ENCODE peak calls at places on chromosome 2, in nine cellular contexts. One of them, this sample, is unnamed.

GRCh38 chr2:17373041-17373440 is 145.2 kb downstream of the RAD51AP2 start:
- DNase-seq in right cardiac atrium: no peak
- DNase-seq in substantia nigra: no peak
- DNase-seq in IMR-90: peak
- DNase-seq in endothelial cell of umbilical vein: no peak
- DNase-seq in transverse colon: no peak
- DNase-seq in Panc1: no peak
- DNase-seq in thoracic aorta: no peak
- DNase-seq in H9: no peak
- DNase-seq in this sample: no peak

GRCh38 chr2:236968101-236968886 is 117.4 kb upstream of the COPS8 start:
- DNase-seq in right cardiac atrium: no peak
- DNase-seq in substantia nigra: no peak
- DNase-seq in IMR-90: no peak
- DNase-seq in endothelial cell of umbilical vein: no peak
- DNase-seq in transverse colon: peak
- DNase-seq in Panc1: no peak
- DNase-seq in thoracic aorta: no peak
- DNase-seq in H9: no peak
- DNase-seq in this sample: no peak

GRCh38 chr2:235639387-235639786 is 145.5 kb downstream of the AGAP1 start:
- DNase-seq in right cardiac atrium: peak
- DNase-seq in substantia nigra: peak
- DNase-seq in IMR-90: peak
- DNase-seq in endothelial cell of umbilical vein: no peak
- DNase-seq in transverse colon: peak
- DNase-seq in Panc1: no peak
- DNase-seq in thoracic aorta: peak
- DNase-seq in H9: no peak
- DNase-seq in this sample: peak

GRCh38 chr2:102593516-102593915 is 25.8 kb upstream of the SLC9A2 start:
- DNase-seq in right cardiac atrium: no peak
- DNase-seq in substantia nigra: no peak
- DNase-seq in IMR-90: no peak
- DNase-seq in endothelial cell of umbilical vein: no peak
- DNase-seq in transverse colon: no peak
- DNase-seq in Panc1: no peak
- DNase-seq in thoracic aorta: no peak
- DNase-seq in H9: no peak
- DNase-seq in this sample: no peak

GRCh38 chr2:38097611-38098350 is 21.8 kb upstream of the CYP1B1 start:
- DNase-seq in right cardiac atrium: no peak
- DNase-seq in substantia nigra: no peak
- DNase-seq in IMR-90: no peak
- DNase-seq in endothelial cell of umbilical vein: no peak
- DNase-seq in transverse colon: no peak
- DNase-seq in Panc1: no peak
- DNase-seq in thoracic aorta: no peak
- DNase-seq in H9: no peak
- DNase-seq in this sample: no peak

GRCh38 chr2:171404258-171404657 is 29.5 kb downstream of the METTL8 start:
- DNase-seq in right cardiac atrium: no peak
- DNase-seq in substantia nigra: no peak
- DNase-seq in IMR-90: peak
- DNase-seq in endothelial cell of umbilical vein: peak
- DNase-seq in transverse colon: no peak
- DNase-seq in Panc1: peak
- DNase-seq in thoracic aorta: no peak
- DNase-seq in H9: no peak
- DNase-seq in this sample: no peak

GRCh38 chr2:36352024-36352398 is 3.6 kb upstream of the CRIM1 start:
- DNase-seq in right cardiac atrium: no peak
- DNase-seq in substantia nigra: no peak
- DNase-seq in IMR-90: peak
- DNase-seq in endothelial cell of umbilical vein: peak
- DNase-seq in transverse colon: no peak
- DNase-seq in Panc1: no peak
- DNase-seq in thoracic aorta: no peak
- DNase-seq in H9: peak
- DNase-seq in this sample: no peak

GRCh38 chr2:8312221-8312620 is 369.6 kb upstream of the ID2 start:
- DNase-seq in right cardiac atrium: no peak
- DNase-seq in substantia nigra: no peak
- DNase-seq in IMR-90: no peak
- DNase-seq in endothelial cell of umbilical vein: no peak
- DNase-seq in transverse colon: no peak
- DNase-seq in Panc1: no peak
- DNase-seq in thoracic aorta: no peak
- DNase-seq in H9: peak
- DNase-seq in this sample: no peak

GRCh38 chr2:18626256-18626668 is 36.9 kb upstream of the NT5C1B start:
- DNase-seq in right cardiac atrium: no peak
- DNase-seq in substantia nigra: no peak
- DNase-seq in IMR-90: peak
- DNase-seq in endothelial cell of umbilical vein: peak
- DNase-seq in transverse colon: no peak
- DNase-seq in Panc1: no peak
- DNase-seq in thoracic aorta: no peak
- DNase-seq in H9: no peak
- DNase-seq in this sample: no peak

GRCh38 chr2:73232471-73233153 is 427 bp downstream of the PRADC1 start:
- DNase-seq in right cardiac atrium: no peak
- DNase-seq in substantia nigra: peak
- DNase-seq in IMR-90: no peak
- DNase-seq in endothelial cell of umbilical vein: peak
- DNase-seq in transverse colon: peak
- DNase-seq in Panc1: no peak
- DNase-seq in thoracic aorta: no peak
- DNase-seq in H9: no peak
- DNase-seq in this sample: no peak

GRCh38 chr2:140248623-140249022 is 1468.4 kb upstream of the NXPH2 start:
- DNase-seq in right cardiac atrium: no peak
- DNase-seq in substantia nigra: no peak
- DNase-seq in IMR-90: no peak
- DNase-seq in endothelial cell of umbilical vein: no peak
- DNase-seq in transverse colon: no peak
- DNase-seq in Panc1: no peak
- DNase-seq in thoracic aorta: no peak
- DNase-seq in H9: no peak
- DNase-seq in this sample: no peak

GRCh38 chr2:149648282-149649030 is 60.9 kb upstream of the MMADHC start:
- DNase-seq in right cardiac atrium: peak
- DNase-seq in substantia nigra: no peak
- DNase-seq in IMR-90: peak
- DNase-seq in endothelial cell of umbilical vein: peak
- DNase-seq in transverse colon: no peak
- DNase-seq in Panc1: peak
- DNase-seq in thoracic aorta: no peak
- DNase-seq in H9: no peak
- DNase-seq in this sample: no peak

GRCh38 chr2:75432761-75433361 is 127.9 kb downstream of the EVA1A start:
- DNase-seq in right cardiac atrium: no peak
- DNase-seq in substantia nigra: no peak
- DNase-seq in IMR-90: peak
- DNase-seq in endothelial cell of umbilical vein: no peak
- DNase-seq in transverse colon: no peak
- DNase-seq in Panc1: no peak
- DNase-seq in thoracic aorta: no peak
- DNase-seq in H9: peak
- DNase-seq in this sample: no peak

GRCh38 chr2:134799936-134800335 is 38.5 kb upstream of the ACMSD start:
- DNase-seq in right cardiac atrium: no peak
- DNase-seq in substantia nigra: no peak
- DNase-seq in IMR-90: no peak
- DNase-seq in endothelial cell of umbilical vein: no peak
- DNase-seq in transverse colon: no peak
- DNase-seq in Panc1: no peak
- DNase-seq in thoracic aorta: no peak
- DNase-seq in H9: no peak
- DNase-seq in this sample: no peak

GRCh38 chr2:235149240-235149641 is 197.4 kb downstream of the SH3BP4 start:
- DNase-seq in right cardiac atrium: no peak
- DNase-seq in substantia nigra: peak
- DNase-seq in IMR-90: no peak
- DNase-seq in endothelial cell of umbilical vein: no peak
- DNase-seq in transverse colon: no peak
- DNase-seq in Panc1: no peak
- DNase-seq in thoracic aorta: no peak
- DNase-seq in H9: no peak
- DNase-seq in this sample: no peak

GRCh38 chr2:9207641-9208301 is 1.2 kb downstream of the ASAP2 start:
- DNase-seq in right cardiac atrium: no peak
- DNase-seq in substantia nigra: no peak
- DNase-seq in IMR-90: no peak
- DNase-seq in endothelial cell of umbilical vein: peak
- DNase-seq in transverse colon: peak
- DNase-seq in Panc1: no peak
- DNase-seq in thoracic aorta: no peak
- DNase-seq in H9: peak
- DNase-seq in this sample: no peak

GRCh38 chr2:218894168-218895157 is 13.8 kb downstream of the WNT10A start:
- DNase-seq in right cardiac atrium: no peak
- DNase-seq in substantia nigra: no peak
- DNase-seq in IMR-90: no peak
- DNase-seq in endothelial cell of umbilical vein: no peak
- DNase-seq in transverse colon: no peak
- DNase-seq in Panc1: no peak
- DNase-seq in thoracic aorta: no peak
- DNase-seq in H9: no peak
- DNase-seq in this sample: no peak

GRCh38 chr2:150572961-150573395 is 85.5 kb upstream of the RND3 start:
- DNase-seq in right cardiac atrium: no peak
- DNase-seq in substantia nigra: no peak
- DNase-seq in IMR-90: no peak
- DNase-seq in endothelial cell of umbilical vein: no peak
- DNase-seq in transverse colon: no peak
- DNase-seq in Panc1: no peak
- DNase-seq in thoracic aorta: no peak
- DNase-seq in H9: no peak
- DNase-seq in this sample: no peak

GRCh38 chr2:175036582-175037018 is 31.4 kb upstream of the CHN1 start:
- DNase-seq in right cardiac atrium: no peak
- DNase-seq in substantia nigra: no peak
- DNase-seq in IMR-90: peak
- DNase-seq in endothelial cell of umbilical vein: peak
- DNase-seq in transverse colon: no peak
- DNase-seq in Panc1: peak
- DNase-seq in thoracic aorta: no peak
- DNase-seq in H9: no peak
- DNase-seq in this sample: no peak

GRCh38 chr2:63008838-63009237 is 41.8 kb upstream of the OTX1 start:
- DNase-seq in right cardiac atrium: no peak
- DNase-seq in substantia nigra: no peak
- DNase-seq in IMR-90: no peak
- DNase-seq in endothelial cell of umbilical vein: no peak
- DNase-seq in transverse colon: no peak
- DNase-seq in Panc1: no peak
- DNase-seq in thoracic aorta: no peak
- DNase-seq in H9: no peak
- DNase-seq in this sample: no peak
- H3K27ac ChIP-seq in right cardiac atrium: no peak
- H3K27ac ChIP-seq in substantia nigra: no peak
- H3K27ac ChIP-seq in IMR-90: no peak
- H3K27ac ChIP-seq in endothelial cell of umbilical vein: no peak
- H3K27ac ChIP-seq in transverse colon: no peak
- H3K27ac ChIP-seq in Panc1: no peak
- H3K27ac ChIP-seq in thoracic aorta: no peak
- H3K27ac ChIP-seq in H9: no peak
- H3K27ac ChIP-seq in this sample: no peak

DNA sequence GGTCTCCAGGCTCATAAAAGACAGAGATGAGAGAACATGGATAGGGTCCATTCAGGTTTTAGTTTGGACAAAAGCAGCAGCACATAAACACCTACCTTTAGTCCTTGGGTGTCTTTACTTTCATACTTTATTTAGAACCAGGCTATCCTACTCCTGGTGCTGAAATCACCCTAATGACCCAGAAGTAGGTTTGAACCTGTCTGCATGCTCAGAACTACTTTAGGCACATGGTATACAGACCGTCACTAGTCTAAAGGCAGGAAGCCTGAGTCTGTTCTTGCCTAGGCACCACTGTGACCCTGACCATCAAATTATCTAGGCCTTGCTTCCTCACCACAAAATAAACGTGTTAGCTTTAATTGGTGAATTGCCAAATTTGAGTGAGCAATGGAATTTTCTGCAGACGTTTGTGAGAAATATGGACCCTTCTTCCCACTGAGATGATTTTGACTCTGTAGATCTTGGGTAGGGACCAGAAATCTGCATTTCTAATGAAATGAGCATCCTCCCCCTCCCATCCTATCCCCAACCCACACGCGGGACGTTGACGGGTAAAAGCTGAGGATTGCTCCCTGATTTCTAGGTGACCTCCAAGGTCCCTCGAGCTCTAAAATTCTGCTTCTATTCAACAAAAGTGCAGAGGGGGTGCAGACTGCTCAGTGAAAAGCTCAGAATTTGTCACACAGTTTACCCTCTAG is 75.1 kb downstream of the PLEKHM3 start:
- DNase-seq in right cardiac atrium: no peak
- DNase-seq in substantia nigra: no peak
- DNase-seq in IMR-90: no peak
- DNase-seq in endothelial cell of umbilical vein: peak
- DNase-seq in transverse colon: no peak
- DNase-seq in Panc1: no peak
- DNase-seq in thoracic aorta: no peak
- DNase-seq in H9: no peak
- DNase-seq in this sample: no peak
- H3K27ac ChIP-seq in right cardiac atrium: no peak
- H3K27ac ChIP-seq in substantia nigra: no peak
- H3K27ac ChIP-seq in IMR-90: no peak
- H3K27ac ChIP-seq in endothelial cell of umbilical vein: no peak
- H3K27ac ChIP-seq in transverse colon: no peak
- H3K27ac ChIP-seq in Panc1: no peak
- H3K27ac ChIP-seq in thoracic aorta: no peak
- H3K27ac ChIP-seq in H9: peak
- H3K27ac ChIP-seq in this sample: no peak

GRCh38 chr2:120470041-120470716 is 124.2 kb downstream of the INHBB start:
- DNase-seq in right cardiac atrium: peak
- DNase-seq in substantia nigra: no peak
- DNase-seq in IMR-90: peak
- DNase-seq in endothelial cell of umbilical vein: peak
- DNase-seq in transverse colon: peak
- DNase-seq in Panc1: no peak
- DNase-seq in thoracic aorta: peak
- DNase-seq in H9: no peak
- DNase-seq in this sample: no peak
- H3K27ac ChIP-seq in right cardiac atrium: peak
- H3K27ac ChIP-seq in substantia nigra: no peak
- H3K27ac ChIP-seq in IMR-90: peak
- H3K27ac ChIP-seq in endothelial cell of umbilical vein: no peak
- H3K27ac ChIP-seq in transverse colon: peak
- H3K27ac ChIP-seq in Panc1: no peak
- H3K27ac ChIP-seq in thoracic aorta: peak
- H3K27ac ChIP-seq in H9: no peak
- H3K27ac ChIP-seq in this sample: peak

DNA sequence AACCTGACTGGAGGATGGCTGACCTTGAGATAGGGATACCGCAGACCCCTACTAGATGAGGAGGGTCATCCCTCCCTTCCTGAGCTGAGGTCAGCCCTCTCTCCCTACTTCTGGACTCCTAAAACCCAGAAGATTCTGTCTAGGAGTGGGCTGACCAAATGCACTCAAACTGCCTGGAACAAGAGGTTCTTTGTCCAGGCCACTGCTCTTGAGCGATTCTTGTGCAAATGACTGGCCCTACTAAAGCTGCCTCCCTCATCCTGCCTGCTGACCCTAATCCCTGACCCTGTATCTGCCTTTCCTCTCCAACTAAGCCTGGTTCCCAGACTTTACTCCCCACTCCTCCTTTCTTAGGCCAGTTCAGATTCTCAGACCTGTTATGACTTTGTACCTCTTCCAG is 56.2 kb downstream of the EFR3B start:
- DNase-seq in right cardiac atrium: no peak
- DNase-seq in substantia nigra: no peak
- DNase-seq in IMR-90: no peak
- DNase-seq in endothelial cell of umbilical vein: no peak
- DNase-seq in transverse colon: no peak
- DNase-seq in Panc1: no peak
- DNase-seq in thoracic aorta: no peak
- DNase-seq in H9: no peak
- DNase-seq in this sample: no peak
- H3K27ac ChIP-seq in right cardiac atrium: peak
- H3K27ac ChIP-seq in substantia nigra: peak
- H3K27ac ChIP-seq in IMR-90: no peak
- H3K27ac ChIP-seq in endothelial cell of umbilical vein: no peak
- H3K27ac ChIP-seq in transverse colon: peak
- H3K27ac ChIP-seq in Panc1: no peak
- H3K27ac ChIP-seq in thoracic aorta: no peak
- H3K27ac ChIP-seq in H9: no peak
- H3K27ac ChIP-seq in this sample: peak